ENCODE peak calls at places on chromosomes 13 and 19, in seven cellular contexts. T, D, G, H, S, V and W are unnamed samples.

GRCh38 chr19:35352177-35352447 is 4.4 kb downstream of the FFAR1 start:
- DNase-seq in T (no peak), D (no peak), G (no peak), H (no peak), S (no peak), V (no peak), W (no peak)

GRCh38 chr13:50375792-50376191 is 360.5 kb downstream of the KCNRG start:
- DNase-seq in T (no peak), D (no peak), G (no peak), H (peak; percentile 69), S (no peak), V (no peak), W (peak; percentile 69)

GRCh38 chr19:28285917-28286316 is 927.0 kb downstream of the UQCRFS1 start:
- DNase-seq in T (no peak), D (no peak), G (no peak), H (no peak), S (no peak), V (no peak), W (no peak)

GRCh38 chr13:52159159-52159982 is at the start of gene NEK3:
- DNase-seq in T (peak; percentile 42), D (peak; percentile 84), G (peak; percentile 12), H (peak; percentile 60), S (peak; percentile 39), V (peak; percentile 17), W (peak; percentile 60)

GRCh38 chr19:3523361-3524074 is 15.5 kb upstream of the TEKTIP1 start:
- DNase-seq in T (no peak), D (no peak), G (no peak), H (no peak), S (no peak), V (no peak), W (no peak)

GRCh38 chr13:102687520-102687919 is 7.3 kb downstream of the METTL21C start:
- DNase-seq in T (no peak), D (peak; percentile 34), G (no peak), H (no peak), S (no peak), V (no peak), W (peak; percentile 87)

GRCh38 chr13:50711449-50711848 is 132.0 kb downstream of the DLEU7 start:
- DNase-seq in T (no peak), D (no peak), G (no peak), H (peak; percentile 46), S (no peak), V (no peak), W (no peak)

GRCh38 chr19:11197291-11198174 is at the start of gene KANK2:
- DNase-seq in T (peak; percentile 75), D (peak; percentile 89), G (no peak), H (peak; percentile 62), S (peak; percentile 85), V (no peak), W (peak; percentile 77)

GRCh38 chr19:18650468-18651001 is 13.7 kb downstream of the KLHL26 start:
- DNase-seq in T (no peak), D (peak; percentile 37), G (no peak), H (peak; percentile 89), S (no peak), V (peak; percentile 66), W (no peak)
- H3K4me3 ChIP-seq in T (no peak overlapping the region), D (no peak overlapping the region), G (no peak overlapping the region), H (no peak overlapping the region), S (no peak overlapping the region), V (peak overlapping the region; percentile 62), W (no peak overlapping the region)

GRCh38 chr13:27909378-27909777 is 10.4 kb upstream of the PDX1 start:
- DNase-seq in T (no peak), D (no peak), G (no peak), H (no peak), S (no peak), V (no peak), W (no peak)
- TF ChIP-seq CTCF in T (no peak), D (no peak), G (no peak), H (no peak), S (no peak), V (no peak), W (no peak)

GRCh38 chr13:24224232-24224680 is 63.7 kb downstream of the SPATA13 start:
- DNase-seq in T (no peak), D (no peak), G (no peak), H (no peak), S (no peak), V (no peak), W (no peak)
- H3K4me3 ChIP-seq in T (no peak overlapping the region), D (no peak overlapping the region), G (no peak overlapping the region), H (no peak overlapping the region), S (no peak overlapping the region), V (peak overlapping the region; percentile 19), W (no peak overlapping the region)

GRCh38 chr13:22082030-22082429 is 411.2 kb downstream of the FGF9 start:
- DNase-seq in T (no peak), D (no peak), G (no peak), H (no peak), S (no peak), V (no peak), W (no peak)

GRCh38 chr13:22080832-22081231 is 410.0 kb downstream of the FGF9 start:
- DNase-seq in T (no peak), D (no peak), G (no peak), H (no peak), S (no peak), V (no peak), W (no peak)

GRCh38 chr13:22079961-22080360 is 409.1 kb downstream of the FGF9 start:
- DNase-seq in T (no peak), D (no peak), G (no peak), H (no peak), S (no peak), V (no peak), W (no peak)

GRCh38 chr13:22081430-22081829 is 410.6 kb downstream of the FGF9 start:
- DNase-seq in T (no peak), D (no peak), G (no peak), H (no peak), S (no peak), V (no peak), W (no peak)

DNA sequence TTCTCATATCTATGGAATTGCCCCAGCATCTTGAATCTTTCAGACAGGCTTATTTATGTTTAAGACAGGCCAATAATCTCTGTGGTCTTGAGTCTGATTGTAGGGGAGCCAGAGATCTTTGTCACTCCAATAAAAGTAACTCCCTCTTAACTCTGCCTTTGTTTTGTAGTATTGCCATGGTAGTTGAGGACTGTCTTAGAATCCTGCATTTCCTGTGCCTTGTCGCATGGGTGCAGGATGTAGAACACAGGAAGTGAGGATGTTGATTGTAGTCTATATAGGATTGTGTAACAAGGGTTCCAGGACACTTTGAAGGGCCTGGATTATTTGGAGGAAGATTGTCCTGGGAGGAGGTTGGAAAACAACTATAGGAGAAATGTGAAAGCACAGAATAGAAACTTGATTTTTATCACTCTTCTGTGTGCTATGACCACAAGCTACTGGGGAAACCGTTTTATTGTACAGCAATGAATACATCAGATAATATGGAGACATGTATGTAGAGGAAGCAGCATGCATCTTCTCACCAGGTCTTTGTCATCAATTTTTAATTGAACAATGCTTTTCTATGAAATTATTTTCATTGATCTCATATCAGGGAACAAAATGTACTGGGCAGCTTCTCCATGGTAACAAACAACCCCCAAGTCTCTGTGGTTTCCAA is 411.7 kb downstream of the FGF9 start:
- DNase-seq in T (no peak), D (no peak), G (no peak), H (no peak), S (no peak), V (no peak), W (no peak)
- TF ChIP-seq CTCF in T (no peak), D (no peak), G (no peak), H (no peak), S (no peak), V (no peak), W (no peak)

DNA sequence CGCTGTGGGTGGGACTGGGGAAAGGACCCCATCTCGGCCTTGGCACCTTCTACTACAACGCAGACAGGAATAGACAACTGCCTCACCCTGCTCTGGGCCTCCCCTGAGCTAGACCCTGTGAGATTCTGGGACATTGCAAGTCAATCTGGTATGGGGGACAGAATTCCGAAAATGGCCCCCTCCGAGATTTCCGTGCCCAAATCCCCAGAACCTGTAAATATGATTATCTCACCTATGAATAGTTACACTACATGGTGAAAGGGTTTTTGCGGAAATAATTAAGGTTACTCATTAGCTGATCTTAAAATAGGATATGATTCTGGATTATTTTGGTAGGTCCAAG is 618 bp upstream of the ZBTB45 start:
- DNase-seq in T (no peak), D (no peak), G (no peak), H (no peak), S (no peak), V (no peak), W (no peak)
- H3K4me3 ChIP-seq in T (peak overlapping the region; percentile 65), D (peak overlapping the region; percentile 54), G (peak overlapping the region; percentile 98), H (peak overlapping the region; percentile 91), S (peak overlapping the region; percentile 82), V (peak overlapping the region; percentile 97), W (peak overlapping the region; percentile 73)

GRCh38 chr13:113153810-113154748 is 4.4 kb upstream of the PROZ start:
- DNase-seq in T (peak; percentile 47), D (peak; percentile 84), G (no peak), H (peak; percentile 66), S (peak; percentile 76), V (peak; percentile 38), W (peak; percentile 58)

GRCh38 chr13:113155201-113155600 is 3.2 kb upstream of the PROZ start:
- DNase-seq in T (no peak), D (no peak), G (no peak), H (no peak), S (no peak), V (no peak), W (no peak)

GRCh38 chr13:113151745-113152707 is 6.4 kb upstream of the PROZ start:
- DNase-seq in T (no peak), D (no peak), G (no peak), H (peak; percentile 65), S (no peak), V (no peak), W (no peak)

GRCh38 chr13:113150545-113151365 is 7.7 kb upstream of the PROZ start:
- DNase-seq in T (no peak), D (no peak), G (no peak), H (no peak), S (no peak), V (no peak), W (no peak)

DNA sequence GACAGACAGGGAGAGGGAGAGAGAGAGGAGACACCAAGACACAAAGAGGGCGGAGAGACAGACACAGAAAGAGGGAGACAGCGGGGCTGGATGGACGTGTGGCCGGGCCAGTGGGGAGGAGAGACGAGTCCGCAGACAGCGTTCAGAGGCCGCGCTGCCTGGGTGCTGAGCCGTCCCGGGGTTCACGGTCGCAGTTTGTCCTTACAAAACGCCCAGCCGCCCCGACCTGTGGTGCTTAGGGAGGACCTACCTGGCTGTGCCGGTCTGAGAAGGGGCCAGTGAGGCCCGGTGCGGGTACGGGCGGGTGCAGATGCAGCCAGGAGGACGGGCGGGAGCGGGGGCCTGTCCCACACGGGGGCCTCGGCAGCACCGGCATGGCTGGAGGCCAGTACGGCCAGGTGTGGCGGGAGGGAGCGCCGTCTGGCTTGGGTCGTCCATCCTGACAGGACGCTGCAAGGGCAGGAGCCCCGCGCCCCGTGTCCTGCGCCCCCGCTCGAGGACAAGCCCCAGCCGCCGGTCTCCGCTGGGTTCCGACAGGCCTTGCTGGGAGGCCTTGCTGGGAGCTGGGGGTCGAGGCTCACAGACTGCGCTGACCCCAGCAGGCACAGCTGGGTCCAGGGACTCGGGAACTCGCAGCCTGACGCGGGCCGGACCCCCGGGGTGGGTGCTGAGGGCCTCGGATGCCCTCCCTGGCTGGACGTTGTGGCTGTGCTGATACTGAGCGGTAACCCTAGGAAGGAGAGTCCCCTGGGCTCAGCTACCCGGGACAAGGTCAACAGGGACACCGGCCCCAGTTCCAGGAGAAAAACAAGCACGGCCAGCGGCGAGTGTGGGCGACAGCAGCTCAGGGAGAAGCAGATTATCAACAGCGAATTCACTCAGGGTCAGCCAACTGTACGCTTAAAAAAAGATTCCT is 5.3 kb upstream of the PROZ start:
- DNase-seq in T (no peak), D (peak; percentile 63), G (no peak), H (no peak), S (peak; percentile 30), V (no peak), W (no peak)
- TF ChIP-seq CTCF in T (no peak), D (no peak), G (no peak), H (no peak), S (no peak), V (no peak), W (no peak)